ENCODE peak calls at places on chromosome 4, in ten cellular contexts. D, Y, Q, I, J, W, T, M, O and F are unnamed samples.

GRCh38 chr4:89538171-89538570 is 230.6 kb upstream of the GPRIN3 start:
- DNase-seq in M (no peak), Q (no peak), O (no peak), D (no peak), T (no peak), J (no peak), Y (no peak), I (no peak), W (no peak), F (no peak)

GRCh38 chr4:26510334-26510705 is 20.0 kb upstream of the CCKAR start:
- DNase-seq in M (no peak), O (no peak), I (no peak), T (no peak), W (no peak), Q (no peak), D (no peak), J (no peak), Y (peak; percentile 39), F (no peak)

GRCh38 chr4:7007944-7008343 is 35.2 kb upstream of the TADA2B start:
- DNase-seq in W (peak; percentile 9), I (no peak), Q (peak; percentile 36), O (no peak), D (no peak), J (no peak), T (no peak), Y (no peak), M (peak; percentile 16), F (peak; percentile 55)

GRCh38 chr4:6658635-6659075 is 18.2 kb downstream of the MRFAP1 start:
- DNase-seq in W (no peak), O (no peak), Y (peak; percentile 58), I (no peak), T (peak; percentile 78), M (peak; percentile 35), J (peak; percentile 46), Q (peak; percentile 28), D (no peak), F (no peak)

GRCh38 chr4:178086324-178086723 is 644.1 kb upstream of the AGA start:
- DNase-seq in Y (no peak), D (no peak), T (no peak), J (no peak), I (no peak), Q (peak; percentile 1), M (no peak), W (no peak), O (no peak), F (no peak)

GRCh38 chr4:84100071-84100470 is 399.0 kb downstream of the NKX6-1 start:
- DNase-seq in M (no peak), W (no peak), Q (no peak), J (no peak), T (no peak), I (no peak), O (no peak), D (no peak), Y (no peak), F (no peak)

GRCh38 chr4:123352240-123352945 is 44.2 kb upstream of the SPRY1 start:
- DNase-seq in W (peak; percentile 38), M (peak; percentile 91), I (no peak), J (no peak), Y (peak; percentile 52), O (no peak), Q (peak; percentile 56), T (no peak), D (no peak), F (no peak)

GRCh38 chr4:165345663-165346417 is 18.4 kb downstream of the MSMO1 start:
- DNase-seq in T (no peak), O (no peak), M (no peak), W (no peak), J (no peak), Y (no peak), I (no peak), Q (no peak), D (no peak), F (no peak)

GRCh38 chr4:57193164-57193810 is 83.1 kb upstream of the IGFBP7 start:
- DNase-seq in D (no peak), J (no peak), O (no peak), I (no peak), Q (no peak), T (no peak), M (no peak), W (no peak), Y (no peak), F (no peak)

GRCh38 chr4:57190651-57191481 is 80.7 kb upstream of the IGFBP7 start:
- DNase-seq in Q (peak; percentile 13), D (no peak), J (no peak), T (no peak), M (peak; percentile 11), W (peak; percentile 31), I (peak; percentile 5), Y (peak; percentile 30), O (no peak), F (peak; percentile 37)

GRCh38 chr4:57195622-57196021 is 85.4 kb upstream of the IGFBP7 start:
- DNase-seq in T (no peak), D (no peak), Y (no peak), M (no peak), W (no peak), I (no peak), Q (no peak), O (no peak), J (no peak), F (no peak)

GRCh38 chr4:57193996-57194675 is 84.0 kb upstream of the IGFBP7 start:
- DNase-seq in O (no peak), Q (no peak), J (no peak), Y (no peak), W (no peak), T (no peak), D (no peak), M (no peak), I (no peak), F (no peak)

GRCh38 chr4:57191523-57192034 is 81.4 kb upstream of the IGFBP7 start:
- DNase-seq in Q (no peak), I (no peak), J (no peak), D (no peak), Y (no peak), T (no peak), W (no peak), O (no peak), M (no peak), F (peak; percentile 39)
- H3K4me1 ChIP-seq in Q (no peaks in the 10 kb centered on the region), I (no peaks in the 10 kb centered on the region), J (no peaks in the 10 kb centered on the region), D (peaks cover 7% of the 10 kb centered on the region), Y (peaks cover 10% of the 10 kb centered on the region), T (no peaks in the 10 kb centered on the region), W (no peaks in the 10 kb centered on the region), O (no peaks in the 10 kb centered on the region), M (peaks cover 11% of the 10 kb centered on the region), F (no peaks in the 10 kb centered on the region)

DNA sequence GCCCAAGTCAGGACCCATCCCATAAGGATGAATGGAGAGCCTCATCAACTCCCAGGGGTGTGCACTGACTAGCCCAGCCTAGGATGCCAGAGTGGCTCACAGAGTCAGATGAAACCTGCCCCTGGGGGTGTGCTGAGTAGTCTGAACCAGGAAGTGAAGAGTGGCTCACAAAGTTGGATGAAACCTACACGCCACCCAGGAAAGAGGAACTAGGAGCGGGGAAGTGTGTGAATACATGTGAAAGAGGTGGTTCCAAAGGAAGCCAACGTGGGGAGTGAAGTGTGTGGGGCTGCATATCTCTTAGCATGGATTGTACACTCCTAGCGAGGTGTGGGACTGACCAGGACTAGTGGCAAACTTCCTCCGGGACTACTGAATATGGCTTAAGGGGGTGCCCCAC is 902.1 kb upstream of the NDST4 start:
- DNase-seq in J (no peak), T (no peak), Y (no peak), I (no peak), O (no peak), Q (no peak), M (no peak), D (no peak), W (no peak), F (no peak)
- H3K9me3 ChIP-seq in J (peaks cover 74% of the 10 kb centered on the region), T (peaks cover 39% of the 10 kb centered on the region), Y (peaks cover 29% of the 10 kb centered on the region), I (peaks cover 15% of the 10 kb centered on the region), O (peaks cover 57% of the 10 kb centered on the region), Q (peaks cover 30% of the 10 kb centered on the region), M (peaks cover 28% of the 10 kb centered on the region), D (peaks cover 23% of the 10 kb centered on the region), W (peaks cover 18% of the 10 kb centered on the region), F (peaks cover 36% of the 10 kb centered on the region)

GRCh38 chr4:153427363-153428071 is 38.6 kb upstream of the TMEM131L start:
- DNase-seq in Q (peak; percentile 56), D (no peak), T (no peak), Y (peak; percentile 44), M (peak; percentile 56), O (no peak), J (no peak), W (peak; percentile 68), I (no peak), F (no peak)

GRCh38 chr4:153426207-153426886 is 39.8 kb upstream of the TMEM131L start:
- DNase-seq in Q (peak; percentile 24), D (no peak), I (no peak), Y (peak; percentile 37), M (peak; percentile 27), J (no peak), O (no peak), W (peak; percentile 90), T (no peak), F (no peak)

GRCh38 chr4:153433753-153434105 is 32.4 kb upstream of the TMEM131L start:
- DNase-seq in J (no peak), W (no peak), T (no peak), Q (no peak), Y (no peak), I (no peak), M (no peak), D (no peak), O (no peak), F (no peak)

GRCh38 chr4:153432971-153433752 is 33.0 kb upstream of the TMEM131L start:
- DNase-seq in T (no peak), M (peak; percentile 94), I (peak; percentile 5), J (peak; percentile 75), Y (peak; percentile 34), D (peak; percentile 19), Q (peak; percentile 64), O (peak; percentile 13), W (peak; percentile 94), F (peak; percentile 73)

DNA sequence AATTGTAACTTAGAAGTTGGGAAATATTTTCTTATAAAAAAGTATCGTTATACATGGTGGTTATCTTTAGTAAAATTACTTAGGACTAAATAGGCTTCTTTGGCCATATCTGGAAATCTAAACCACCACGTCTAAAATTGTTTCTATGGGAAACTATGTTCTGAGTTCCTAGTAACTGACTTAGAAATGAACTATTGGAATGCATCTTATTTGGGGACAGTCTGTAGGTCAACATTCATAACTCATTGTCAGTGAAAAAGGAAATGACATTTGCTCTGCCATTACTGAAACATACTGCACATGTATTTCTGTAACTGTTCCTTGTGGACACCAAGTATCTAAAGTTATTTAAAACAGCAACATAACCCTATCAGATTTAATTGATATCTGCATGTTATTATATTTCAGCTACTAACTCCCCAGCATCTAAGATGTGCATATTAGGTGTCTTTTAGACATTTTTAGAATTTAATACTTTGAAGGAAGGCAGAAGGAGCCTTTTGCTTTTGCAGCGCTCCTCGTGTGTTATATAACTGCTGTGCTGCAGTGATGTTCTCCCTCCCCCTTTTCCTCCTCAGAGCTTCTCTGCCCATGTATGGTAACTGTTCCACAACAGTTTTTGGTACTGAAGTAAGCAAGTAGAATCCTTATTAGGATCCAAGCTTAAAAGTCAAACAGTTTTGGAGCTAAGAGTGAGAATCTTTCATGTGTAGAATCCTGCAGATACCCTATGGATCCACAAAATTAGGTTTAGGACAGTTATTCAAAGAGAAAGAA is 37.2 kb upstream of the TMEM131L start:
- DNase-seq in M (no peak), Y (no peak), O (no peak), D (no peak), J (no peak), W (peak; percentile 56), I (no peak), T (no peak), Q (peak; percentile 18), F (no peak)
- H3K4me1 ChIP-seq in M (peaks cover 20% of the 10 kb centered on the region), Y (peaks cover 9% of the 10 kb centered on the region), O (peaks cover 23% of the 10 kb centered on the region), D (peaks cover 28% of the 10 kb centered on the region), J (peaks cover 13% of the 10 kb centered on the region), W (peaks cover 95% of the 10 kb centered on the region), I (no peaks in the 10 kb centered on the region), T (peaks cover 5% of the 10 kb centered on the region), Q (peaks cover 3% of the 10 kb centered on the region), F (no peaks in the 10 kb centered on the region)

GRCh38 chr4:1249731-1250526 is 999 bp upstream of the CTBP1 start:
- DNase-seq in Q (no peak), J (peak; percentile 55), T (peak; percentile 78), M (peak; percentile 28), O (no peak), Y (no peak), I (peak; percentile 29), W (no peak), D (no peak), F (peak; percentile 43)

GRCh38 chr4:1250527-1250812 is 1.5 kb upstream of the CTBP1 start:
- DNase-seq in Y (no peak), D (no peak), Q (no peak), W (no peak), M (no peak), O (no peak), T (peak; percentile 73), J (no peak), I (no peak), F (no peak)

GRCh38 chr4:1252928-1253492 is 4.1 kb upstream of the CTBP1 start:
- DNase-seq in Y (no peak), J (no peak), Q (no peak), W (no peak), T (no peak), D (no peak), M (no peak), I (no peak), O (no peak), F (no peak)

GRCh38 chr4:1251773-1252066 is 2.8 kb upstream of the CTBP1 start:
- DNase-seq in D (no peak), Q (no peak), W (no peak), J (no peak), T (no peak), M (no peak), I (no peak), O (no peak), Y (no peak), F (no peak)

DNA sequence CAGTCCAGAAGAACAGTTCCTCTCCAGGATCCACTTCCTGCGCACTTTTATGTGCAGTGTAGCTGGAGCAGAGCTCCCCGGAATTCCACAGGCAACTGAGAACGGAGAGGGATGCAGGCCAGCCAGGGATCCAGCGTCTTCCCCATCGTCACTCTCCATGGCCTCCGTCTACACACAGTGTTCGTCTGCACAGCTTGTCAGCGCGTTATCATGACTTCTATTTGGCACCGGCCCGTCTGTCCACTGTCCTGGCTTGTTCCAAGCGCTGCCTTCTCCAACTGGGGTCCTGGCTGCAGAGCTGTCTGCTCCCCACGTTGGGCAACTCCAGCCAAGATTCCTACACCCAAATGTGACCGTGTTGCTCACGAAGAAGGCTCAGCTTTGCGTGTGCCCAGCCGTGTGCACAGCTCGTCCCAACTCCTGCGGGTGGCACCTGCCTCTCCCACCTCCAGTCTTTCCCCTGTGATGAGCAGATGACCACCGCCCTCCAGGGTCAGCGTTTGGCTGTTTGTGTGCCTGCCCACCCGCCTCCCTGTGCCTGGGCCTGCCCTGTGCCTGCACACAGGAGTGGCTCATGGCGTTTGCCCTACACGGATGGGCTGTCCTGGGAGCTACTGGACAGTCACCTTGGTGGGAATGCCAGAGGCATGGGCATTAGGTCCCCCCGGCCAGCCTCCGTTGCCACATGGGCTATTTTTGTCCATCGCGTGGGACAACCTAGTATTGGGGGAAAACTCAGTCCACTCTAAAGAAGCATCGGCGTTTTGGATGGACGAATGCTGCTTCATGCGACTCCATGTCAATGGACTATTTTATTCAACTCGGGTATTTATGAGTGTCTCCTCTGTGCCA is 2.2 kb upstream of the CTBP1 start:
- DNase-seq in I (no peak), Y (no peak), T (peak; percentile 73), M (no peak), W (no peak), O (no peak), J (no peak), Q (no peak), D (no peak), F (no peak)
- H3K9me3 ChIP-seq in I (peaks cover 56% of the 10 kb centered on the region), Y (peaks cover 15% of the 10 kb centered on the region), T (no peaks in the 10 kb centered on the region), M (peaks cover 35% of the 10 kb centered on the region), W (peaks cover 17% of the 10 kb centered on the region), O (peaks cover 32% of the 10 kb centered on the region), J (peaks cover 13% of the 10 kb centered on the region), Q (peaks cover 35% of the 10 kb centered on the region), D (peaks cover 4% of the 10 kb centered on the region), F (peaks cover 14% of the 10 kb centered on the region)